ENCODE peak calls at places on chromosomes 1 and 21, in five cellular contexts. G is fibroblast of pulmonary artery, C is fibroblast of lung, W is bronchial epithelial cell, R is esophagus muscularis mucosa. P is an unnamed sample.

GRCh38 chr1:221740260-221740830 is 1.5 kb downstream of the DUSP10 start:
- DNase-seq in G (no peak), C (no peak), W (no peak), R (peak; percentile 77), P (no peak)

GRCh38 chr1:69513621-69514020 is 54.1 kb upstream of the LRRC7 start:
- DNase-seq in G (peak; percentile 35), C (peak; percentile 74), W (peak; percentile 86), R (no peak), P (no peak)

GRCh38 chr1:201007481-201007880 is 16.0 kb downstream of the KIF21B start:
- DNase-seq in G (no peak), C (no peak), W (no peak), R (no peak), P (no peak)

GRCh38 chr1:214603819-214604252 is 841 bp downstream of the CENPF start:
- DNase-seq in G (no peak), C (no peak), W (no peak), R (no peak), P (no peak)

GRCh38 chr1:246306415-246307037 is 200.6 kb downstream of the SMYD3 start:
- DNase-seq in G (peak; percentile 52), C (peak; percentile 31), W (no peak), R (no peak), P (peak; percentile 95)

GRCh38 chr1:169680377-169681019 is 30.9 kb downstream of the SELL start:
- DNase-seq in G (no peak), C (no peak), W (no peak), R (no peak), P (no peak)

GRCh38 chr21:38777521-38777920 is 28.2 kb upstream of the ETS2 start:
- DNase-seq in G (no peak), C (no peak), W (no peak), R (no peak), P (no peak)

GRCh38 chr21:16578912-16579311 is 849.1 kb downstream of the USP25 start:
- DNase-seq in G (peak; percentile 31), C (peak; percentile 35), W (no peak), R (no peak), P (no peak)

GRCh38 chr1:180521474-180522203 is 19.3 kb upstream of the ACBD6 start:
- DNase-seq in G (peak; percentile 23), C (no peak), W (peak; percentile 93), R (peak; percentile 66), P (no peak)

GRCh38 chr1:100474838-100475237 is 63.1 kb upstream of the GPR88 start:
- DNase-seq in G (no peak), C (peak; percentile 10), W (no peak), R (no peak), P (no peak)

GRCh38 chr1:208242829-208243521 is 1.2 kb downstream of the PLXNA2 start:
- DNase-seq in G (no peak), C (peak; percentile 29), W (no peak), R (no peak), P (no peak)

GRCh38 chr1:44318097-44319088 is 36.7 kb downstream of the ERI3 start:
- DNase-seq in G (peak; percentile 51), C (peak; percentile 45), W (peak; percentile 23), R (no peak), P (no peak)

GRCh38 chr1:58895559-58896135 is 111.8 kb upstream of the JUN start:
- DNase-seq in G (no peak), C (no peak), W (no peak), R (no peak), P (no peak)

GRCh38 chr1:24545673-24546072 is 10.2 kb upstream of the NCMAP start:
- DNase-seq in G (no peak), C (no peak), W (no peak), R (no peak), P (no peak)

GRCh38 chr1:61605607-61606321 is 119.2 kb downstream of the TM2D1 start:
- DNase-seq in G (peak; percentile 33), C (no peak), W (peak; percentile 94), R (peak; percentile 7), P (no peak)

GRCh38 chr1:46202975-46203737 is at the start of gene LURAP1:
- DNase-seq in G (peak; percentile 68), C (peak; percentile 86), W (peak; percentile 55), R (no peak), P (no peak)

GRCh38 chr1:227765261-227766014 is 30.2 kb downstream of the SNAP47 start:
- DNase-seq in G (no peak), C (no peak), W (no peak), R (no peak), P (no peak)

GRCh38 chr1:17017435-17017834 is 5.7 kb upstream of the ATP13A2 start:
- DNase-seq in G (no peak), C (no peak), W (no peak), R (no peak), P (no peak)

GRCh38 chr1:116433283-116434257 is 60.5 kb downstream of the ATP1A1 start:
- DNase-seq in G (peak; percentile 21), C (peak; percentile 4), W (peak; percentile 83), R (peak; percentile 89), P (peak; percentile 82)

GRCh38 chr1:170665625-170666024 is 1.7 kb downstream of the PRRX1 start:
- DNase-seq in G (no peak), C (no peak), W (no peak), R (no peak), P (no peak)

GRCh38 chr1:23367791-23368561 is 1.7 kb downstream of the ZNF436 start:
- DNase-seq in G (peak; percentile 99), C (peak; percentile 99), W (peak; percentile 97), R (peak; percentile 99), P (peak; percentile 96)
- TF ChIP-seq CTCF in G (no peak), C (no peak), W (no peak), R (peak; percentile 9), P (no peak)

GRCh38 chr1:164885311-164885710 is 326.3 kb downstream of the PBX1 start:
- DNase-seq in G (no peak), C (no peak), W (peak; percentile 68), R (no peak), P (no peak)

GRCh38 chr1:164876717-164877116 is 317.7 kb downstream of the PBX1 start:
- DNase-seq in G (no peak), C (no peak), W (no peak), R (no peak), P (no peak)

GRCh38 chr1:164880199-164880598 is 321.2 kb downstream of the PBX1 start:
- DNase-seq in G (no peak), C (no peak), W (peak; percentile 83), R (no peak), P (no peak)

GRCh38 chr1:164875518-164875917 is 316.5 kb downstream of the PBX1 start:
- DNase-seq in G (no peak), C (no peak), W (no peak), R (no peak), P (no peak)

DNA sequence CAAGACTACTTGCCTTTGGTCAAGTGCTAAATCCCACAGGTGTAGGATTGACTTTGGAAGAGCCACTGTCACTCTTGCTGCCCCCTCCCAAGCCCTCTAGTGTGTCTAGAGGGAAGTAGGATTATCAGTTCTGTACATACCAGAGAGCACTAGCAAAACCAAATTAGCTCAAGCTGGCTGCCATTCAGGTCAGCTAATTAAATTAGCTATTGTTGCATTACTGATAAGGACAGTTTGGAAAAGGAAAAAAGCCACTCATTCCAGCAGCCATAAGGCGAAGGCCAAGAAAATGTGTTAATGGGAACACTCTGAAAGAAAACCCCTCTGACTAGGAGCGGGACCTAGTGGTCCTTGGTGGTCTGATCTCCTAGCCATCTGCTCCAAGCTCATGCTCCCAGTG is 321.7 kb downstream of the PBX1 start:
- DNase-seq in G (no peak), C (no peak), W (no peak), R (no peak), P (no peak)
- TF ChIP-seq CTCF in G (no peak), C (no peak), W (no peak), R (no peak), P (no peak)

GRCh38 chr1:79847715-79848114 is 841.2 kb upstream of the ADGRL4 start:
- DNase-seq in G (peak; percentile 17), C (no peak), W (no peak), R (no peak), P (no peak)

GRCh38 chr1:79848316-79848715 is 841.8 kb upstream of the ADGRL4 start:
- DNase-seq in G (no peak), C (no peak), W (peak; percentile 57), R (no peak), P (no peak)

GRCh38 chr1:79849388-79849787 is 842.9 kb upstream of the ADGRL4 start:
- DNase-seq in G (no peak), C (no peak), W (no peak), R (no peak), P (no peak)

GRCh38 chr1:79852004-79852403 is 845.5 kb upstream of the ADGRL4 start:
- DNase-seq in G (no peak), C (no peak), W (peak; percentile 9), R (no peak), P (no peak)
- TF ChIP-seq CTCF in G (peak; percentile 7), C (no peak), W (peak; percentile 32), R (no peak), P (peak; percentile 33)

DNA sequence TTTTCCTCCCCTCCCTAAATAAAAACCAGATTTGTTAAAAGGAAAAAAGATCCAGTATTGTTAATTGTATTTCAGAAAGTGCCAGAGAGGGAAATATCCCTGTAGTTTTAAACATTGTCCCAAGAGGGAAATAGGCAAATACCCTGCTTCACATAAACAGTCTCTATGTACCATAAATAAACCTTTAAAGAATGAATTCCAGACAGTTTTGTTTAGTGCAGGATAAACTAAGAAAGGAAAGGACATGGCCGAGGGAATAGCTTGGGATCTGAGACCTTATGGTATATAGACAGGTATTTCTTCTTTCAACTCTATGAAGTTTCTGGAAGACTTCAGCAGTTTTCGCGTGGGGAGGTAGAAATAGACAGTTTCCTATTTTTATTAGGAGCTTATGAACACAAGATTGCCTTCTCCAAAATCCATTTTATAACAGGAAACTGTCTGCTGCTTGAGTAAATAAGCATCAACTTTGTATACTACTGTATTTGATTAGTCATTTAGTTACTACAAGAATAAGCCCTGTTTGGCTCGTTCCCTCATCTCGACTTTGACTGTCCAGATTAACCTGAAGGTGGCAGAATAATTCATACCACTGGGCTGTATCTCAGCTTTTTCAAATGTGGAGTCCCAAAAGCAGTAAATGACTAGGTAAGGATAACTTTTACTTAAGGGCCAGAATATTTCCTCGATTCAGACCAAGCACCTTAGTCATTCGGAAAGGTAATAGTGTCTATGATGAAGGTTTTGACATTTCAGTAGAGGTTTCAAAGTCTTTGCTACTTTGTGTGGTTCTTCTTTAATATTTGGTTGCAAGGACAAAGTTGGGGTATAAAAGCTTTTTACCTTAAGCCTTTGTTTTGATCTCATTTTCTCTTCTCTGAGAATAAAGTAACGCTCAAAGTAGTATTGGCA is 177.5 kb downstream of the VPS13D start:
- DNase-seq in G (peak; percentile 67), C (peak; percentile 80), W (peak; percentile 73), R (no peak), P (no peak)
- TF ChIP-seq CTCF in G (peak; percentile 47), C (peak; percentile 16), W (peak; percentile 28), R (peak; percentile 47), P (peak; percentile 50)

DNA sequence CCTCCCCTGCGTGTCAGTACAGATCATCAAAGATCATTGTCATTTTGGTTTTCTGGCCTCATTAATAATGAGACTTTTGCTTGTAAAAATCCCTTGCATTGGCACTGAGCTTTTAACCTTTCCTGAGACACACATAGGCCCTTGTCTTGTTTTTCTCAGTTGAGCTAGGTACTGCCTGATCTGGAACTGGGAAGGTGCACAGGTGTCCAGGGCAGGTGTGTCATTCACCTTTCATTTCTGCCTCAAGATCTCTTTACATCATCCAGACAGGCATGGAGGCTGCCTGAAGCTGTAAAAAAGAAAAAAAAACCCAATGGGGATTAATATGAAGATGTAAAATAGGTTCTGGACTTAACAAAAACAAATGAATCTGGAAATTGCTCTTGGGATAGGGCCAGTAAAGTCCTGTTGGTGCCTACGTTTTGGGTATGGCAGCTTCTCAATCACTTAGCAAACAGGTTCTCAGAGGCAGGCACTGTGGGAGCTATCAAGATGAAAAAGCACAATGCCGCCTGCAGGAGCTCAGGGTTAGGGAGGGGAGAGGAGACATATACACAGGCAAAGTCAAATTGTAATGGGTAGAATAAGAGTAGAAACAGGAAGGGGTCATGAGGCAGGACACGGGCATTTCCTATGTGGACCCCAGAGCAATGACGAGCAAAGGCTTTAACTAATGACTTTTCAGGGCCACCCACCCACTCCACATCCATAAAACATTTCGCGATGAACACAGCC is 1.0 kb upstream of the KCNC4 start:
- DNase-seq in G (no peak), C (no peak), W (no peak), R (no peak), P (no peak)
- TF ChIP-seq CTCF in G (no peak), C (no peak), W (no peak), R (no peak), P (no peak)

P was measured in retinal pigment epithelial cell.